ENCODE peak calls at places on chromosomes 6 and 20, in seven cellular contexts. F is K562, E is spleen, V is heart left ventricle, S is lower lobe of right lung, X is breast epithelium, J is transverse colon. O is an unnamed sample.

GRCh38 chr20:57435498-57436222 is 44.5 kb downstream of the RBM38 start:
- DNase-seq in F (peak), E (peak), V (peak), S (peak), X (peak), J (peak), O (no peak)

GRCh38 chr6:148521586-148521985 is 178.9 kb downstream of the SASH1 start:
- DNase-seq in F (no peak), E (no peak), V (no peak), S (no peak), X (no peak), J (no peak), O (no peak)

GRCh38 chr6:13044390-13044789 is 283.9 kb downstream of the TBC1D7 start:
- DNase-seq in F (peak), E (no peak), V (no peak), S (no peak), X (no peak), J (no peak), O (no peak)

GRCh38 chr6:90350689-90351554 is 54.3 kb upstream of the BACH2 start:
- DNase-seq in F (no peak), E (no peak), V (no peak), S (no peak), X (no peak), J (no peak), O (no peak)

GRCh38 chr6:164159061-164159460 is 744.5 kb downstream of the QKI start:
- DNase-seq in F (no peak), E (no peak), V (no peak), S (no peak), X (no peak), J (no peak), O (no peak)

GRCh38 chr6:142853244-142854180 is 91.5 kb downstream of the HIVEP2 start:
- DNase-seq in F (no peak), E (no peak), V (no peak), S (no peak), X (no peak), J (peak), O (no peak)

GRCh38 chr6:122789078-122789861 is at the start of gene SMPDL3A:
- DNase-seq in F (peak), E (peak), V (peak), S (peak), X (peak), J (peak), O (peak)

GRCh38 chr6:11575408-11576033 is 38.0 kb downstream of the TMEM170B start:
- DNase-seq in F (peak), E (no peak), V (peak), S (no peak), X (peak), J (peak), O (peak)

GRCh38 chr6:113381232-113381631 is 475.9 kb upstream of the MARCKS start:
- DNase-seq in F (no peak), E (no peak), V (no peak), S (no peak), X (no peak), J (no peak), O (no peak)

GRCh38 chr6:51626391-51626790 is 461.0 kb downstream of the PKHD1 start:
- DNase-seq in F (no peak), E (no peak), V (no peak), S (no peak), X (no peak), J (no peak), O (no peak)

GRCh38 chr20:12410783-12411182 is 493.1 kb downstream of the BTBD3 start:
- DNase-seq in F (no peak), E (no peak), V (no peak), S (no peak), X (no peak), J (no peak), O (no peak)

GRCh38 chr6:11931296-11932035 is 80.6 kb upstream of the HIVEP1 start:
- DNase-seq in F (peak), E (no peak), V (no peak), S (no peak), X (no peak), J (no peak), O (no peak)

GRCh38 chr20:50762435-50763201 is 31.2 kb downstream of the PARD6B start:
- DNase-seq in F (no peak), E (no peak), V (peak), S (peak), X (peak), J (peak), O (no peak)

GRCh38 chr6:157019733-157020132 is 242.6 kb downstream of the ARID1B start:
- DNase-seq in F (no peak), E (no peak), V (no peak), S (no peak), X (no peak), J (no peak), O (no peak)

GRCh38 chr6:36805107-36805797 is 34.0 kb downstream of the CPNE5 start:
- DNase-seq in F (no peak), E (no peak), V (no peak), S (no peak), X (no peak), J (no peak), O (no peak)

GRCh38 chr20:19786311-19786710 is 28.3 kb downstream of the RIN2 start:
- DNase-seq in F (no peak), E (no peak), V (peak), S (no peak), X (peak), J (peak), O (peak)

GRCh38 chr20:45983279-45983743 is 11.3 kb upstream of the ZNF335 start:
- DNase-seq in F (peak), E (no peak), V (no peak), S (peak), X (no peak), J (no peak), O (no peak)

GRCh38 chr20:16803965-16804792 is 56.0 kb downstream of the OTOR start:
- DNase-seq in F (peak), E (no peak), V (peak), S (peak), X (no peak), J (peak), O (no peak)

GRCh38 chr6:79498842-79499241 is 38.4 kb downstream of the LCA5 start:
- DNase-seq in F (no peak), E (no peak), V (no peak), S (no peak), X (no peak), J (no peak), O (no peak)

GRCh38 chr20:57274846-57275245 is 8.4 kb upstream of the BMP7 start:
- DNase-seq in F (no peak), E (no peak), V (no peak), S (no peak), X (no peak), J (no peak), O (no peak)

GRCh38 chr6:132333639-132334516 is 67.4 kb downstream of the MOXD1 start:
- DNase-seq in F (no peak), E (no peak), V (peak), S (no peak), X (no peak), J (peak), O (peak)

GRCh38 chr6:136893187-136893586 is 28.9 kb upstream of the SLC35D3 start:
- DNase-seq in F (no peak), E (no peak), V (no peak), S (no peak), X (no peak), J (no peak), O (no peak)

DNA sequence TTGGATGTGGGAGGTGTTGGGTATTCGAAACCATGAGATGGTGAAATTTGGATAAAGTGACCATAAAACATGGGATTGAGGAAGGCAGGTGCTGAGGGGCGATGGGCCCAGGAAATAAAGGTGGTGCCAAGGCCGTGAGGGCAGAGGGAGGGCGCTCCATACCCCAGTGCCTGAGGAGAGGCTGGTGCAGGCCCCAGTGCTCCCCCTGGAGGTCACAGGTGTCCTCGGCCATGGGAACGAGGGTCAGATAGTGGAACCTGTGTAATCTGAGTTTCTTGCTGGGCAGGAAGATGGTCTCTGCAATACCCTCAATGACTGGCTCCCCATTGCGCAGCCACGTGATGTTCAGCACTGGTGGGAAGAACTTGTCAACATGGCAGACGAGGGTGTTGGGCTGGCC is 16.2 kb downstream of the HLA-DPB1 start:
- DNase-seq in F (no peak), E (no peak), V (no peak), S (peak), X (no peak), J (peak), O (no peak)
- TF ChIP-seq CTCF in F (peak), E (peak), V (peak), S (peak), X (no peak), J (peak), O (peak)

GRCh38 chr6:166464068-166464410 is 81.3 kb upstream of the MPC1 start:
- DNase-seq in F (no peak), E (no peak), V (no peak), S (no peak), X (no peak), J (no peak), O (no peak)

GRCh38 chr6:166463363-166464067 is 80.8 kb upstream of the MPC1 start:
- DNase-seq in F (no peak), E (no peak), V (no peak), S (no peak), X (no peak), J (no peak), O (no peak)

GRCh38 chr6:166460473-166461437 is 78.0 kb upstream of the MPC1 start:
- DNase-seq in F (no peak), E (peak), V (no peak), S (no peak), X (no peak), J (no peak), O (peak)

GRCh38 chr6:166461821-166462460 is 79.2 kb upstream of the MPC1 start:
- DNase-seq in F (no peak), E (peak), V (no peak), S (no peak), X (no peak), J (no peak), O (no peak)

DNA sequence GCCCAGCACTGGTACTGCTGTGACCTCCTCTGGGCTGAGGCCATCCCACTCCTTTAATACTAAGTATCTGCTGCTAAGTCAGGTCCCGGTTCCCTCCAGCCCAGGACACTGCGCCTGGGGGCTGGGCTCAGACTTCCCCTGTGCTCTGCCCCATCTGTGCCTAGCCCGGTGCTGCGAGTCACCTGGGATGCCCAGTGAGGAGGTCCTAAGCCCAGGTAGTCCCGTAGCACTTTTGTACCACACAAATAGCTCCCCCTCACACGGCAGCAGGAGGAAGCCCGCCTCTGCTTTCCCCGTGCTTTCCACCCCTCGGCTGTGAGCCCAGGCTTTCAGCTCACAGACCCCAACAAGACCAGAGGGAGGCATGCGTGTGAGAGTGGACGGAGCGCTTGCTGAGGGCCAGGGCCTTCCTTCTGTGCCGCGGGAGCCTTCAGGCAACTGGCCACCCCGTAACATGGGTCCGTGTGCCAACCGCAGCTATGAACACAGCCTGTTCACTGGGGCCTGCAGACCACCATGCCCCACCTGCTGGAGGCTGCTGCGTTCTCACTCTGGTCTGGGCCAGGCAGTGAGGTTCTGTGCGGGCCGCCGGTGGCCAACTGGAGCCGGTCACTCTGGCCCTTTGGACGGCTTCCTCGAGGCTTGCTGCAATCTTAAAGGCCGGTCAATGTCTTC is 79.9 kb upstream of the MPC1 start:
- DNase-seq in F (no peak), E (no peak), V (no peak), S (no peak), X (no peak), J (no peak), O (no peak)
- TF ChIP-seq CTCF in F (no peak), E (no peak), V (no peak), S (no peak), X (no peak), J (no peak), O (no peak)

DNA sequence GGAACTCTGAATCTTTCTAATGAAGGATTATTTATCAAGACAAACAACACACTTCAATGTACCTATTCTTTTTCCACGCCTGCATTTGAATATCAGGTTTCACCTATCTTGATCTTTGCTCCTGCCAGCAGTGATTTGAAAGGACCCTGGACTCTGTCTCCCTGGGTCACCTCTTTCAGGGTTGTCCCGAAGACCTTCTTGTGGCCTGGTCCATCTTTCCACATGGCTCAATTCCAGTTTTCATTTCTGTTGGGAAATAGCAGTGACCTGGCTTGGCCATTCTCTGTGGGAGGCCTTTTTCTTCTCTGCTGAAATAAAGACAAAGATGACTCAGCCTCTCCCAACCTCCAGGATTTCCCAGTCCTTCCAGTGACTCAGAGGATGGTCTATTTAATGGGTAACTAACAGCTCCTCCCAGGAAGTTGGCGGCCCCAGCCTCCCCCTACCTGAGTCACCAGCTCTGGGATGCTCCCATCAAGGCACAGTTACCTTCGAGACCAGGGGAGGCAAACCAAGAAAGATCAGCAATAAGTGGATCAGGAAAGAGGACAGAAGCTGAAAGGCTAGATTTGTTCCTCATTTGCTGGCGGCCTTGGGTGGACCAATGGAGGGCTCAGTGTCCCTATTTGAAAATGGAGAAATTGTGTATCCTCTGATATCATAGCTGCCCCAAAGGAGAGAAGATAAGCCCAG is 120.2 kb upstream of the RNF24 start:
- DNase-seq in F (peak), E (no peak), V (no peak), S (no peak), X (no peak), J (peak), O (peak)
- TF ChIP-seq CTCF in F (no peak), E (no peak), V (no peak), S (no peak), X (no peak), J (no peak), O (no peak)

GRCh38 chr6:143901885-143902708 is 37.8 kb downstream of the ZC2HC1B start:
- DNase-seq in F (no peak), E (no peak), V (peak), S (no peak), X (no peak), J (peak), O (no peak)
- TF ChIP-seq CTCF in F (no peak), E (no peak), V (no peak), S (no peak), X (no peak), J (no peak), O (no peak)

DNA sequence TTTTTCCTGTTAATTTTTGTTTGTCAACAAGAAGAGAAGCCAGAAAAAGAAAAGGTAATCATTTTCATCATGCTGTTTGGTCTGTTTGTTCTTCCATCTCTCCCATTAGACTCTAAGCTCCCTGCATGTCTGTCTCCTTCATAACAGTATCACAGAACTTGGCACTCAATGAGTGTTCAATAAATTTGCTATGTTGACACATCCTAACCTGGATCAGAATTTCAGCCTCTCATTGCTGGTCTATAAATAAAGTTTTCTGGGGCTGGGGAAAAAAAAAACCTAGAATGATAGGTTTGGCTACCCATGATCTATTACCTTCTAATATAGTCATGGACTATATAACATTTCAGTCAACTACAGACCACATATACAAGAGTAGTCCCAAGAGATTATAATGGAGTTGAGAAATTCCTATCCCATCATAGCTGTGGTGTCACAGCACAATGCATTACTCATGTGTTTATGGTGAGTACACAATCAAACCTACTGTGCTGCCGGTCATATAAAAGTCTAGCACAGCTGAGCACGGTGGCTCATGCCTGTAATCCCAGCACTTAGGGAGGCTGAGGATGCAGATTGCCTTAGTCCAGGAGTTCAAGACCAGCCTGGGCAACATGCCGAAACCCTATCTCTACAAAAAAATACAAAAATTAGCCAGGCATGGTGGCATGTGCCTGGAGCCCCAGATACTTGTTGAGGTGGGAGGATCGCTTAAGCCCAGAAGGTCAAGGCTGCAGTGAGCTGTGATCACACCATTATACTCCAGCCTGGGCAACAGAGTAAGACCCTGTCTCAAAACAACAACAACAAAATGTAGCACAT is 5.9 kb downstream of the NUDT3 start:
- DNase-seq in F (no peak), E (no peak), V (no peak), S (no peak), X (no peak), J (no peak), O (peak)
- TF ChIP-seq CTCF in F (no peak), E (no peak), V (no peak), S (no peak), X (no peak), J (no peak), O (no peak)

DNA sequence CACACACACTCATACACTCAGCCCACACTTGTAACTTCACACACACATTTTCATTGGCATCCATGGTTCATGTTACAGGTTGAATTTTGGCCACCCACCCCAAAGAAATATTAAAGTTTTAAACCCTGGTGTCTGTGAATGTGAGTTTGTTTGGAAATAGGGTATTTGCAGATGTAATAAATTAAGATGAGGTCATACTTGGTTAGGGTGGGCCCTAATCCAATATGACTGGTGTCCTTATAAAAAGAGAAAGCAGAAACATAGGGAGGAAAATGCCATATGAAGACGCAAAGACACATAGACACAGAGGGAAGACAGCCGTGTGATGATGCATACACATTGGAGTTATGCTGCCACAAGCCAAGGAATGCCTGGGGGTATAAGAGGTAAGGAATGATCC is 39.7 kb upstream of the HDDC2 start:
- DNase-seq in F (no peak), E (no peak), V (no peak), S (no peak), X (no peak), J (no peak), O (no peak)
- TF ChIP-seq CTCF in F (no peak), E (no peak), V (no peak), S (no peak), X (no peak), J (no peak), O (no peak)

DNA sequence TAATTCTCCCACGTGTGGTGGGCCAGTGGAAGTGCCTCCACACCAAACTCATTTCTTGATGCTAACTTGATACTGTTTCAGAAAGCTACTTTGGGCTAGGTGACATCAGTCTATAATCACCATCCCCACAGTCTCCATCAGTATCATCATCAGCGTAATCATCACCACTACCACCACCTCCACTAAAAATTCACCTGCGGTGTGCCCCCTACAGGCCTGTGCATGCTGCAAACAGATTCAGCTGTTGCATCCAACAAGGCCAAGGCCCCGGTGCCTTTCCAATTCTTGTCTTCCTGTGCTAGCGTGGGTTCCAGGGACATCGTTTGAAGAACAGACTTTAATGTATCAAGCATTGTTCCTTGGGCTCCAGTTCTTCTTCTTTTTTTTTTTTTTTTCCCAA is 201.3 kb upstream of the EXOC2 start:
- DNase-seq in F (no peak), E (no peak), V (no peak), S (no peak), X (no peak), J (no peak), O (no peak)
- TF ChIP-seq CTCF in F (peak), E (no peak), V (no peak), S (no peak), X (no peak), J (no peak), O (no peak)

DNA sequence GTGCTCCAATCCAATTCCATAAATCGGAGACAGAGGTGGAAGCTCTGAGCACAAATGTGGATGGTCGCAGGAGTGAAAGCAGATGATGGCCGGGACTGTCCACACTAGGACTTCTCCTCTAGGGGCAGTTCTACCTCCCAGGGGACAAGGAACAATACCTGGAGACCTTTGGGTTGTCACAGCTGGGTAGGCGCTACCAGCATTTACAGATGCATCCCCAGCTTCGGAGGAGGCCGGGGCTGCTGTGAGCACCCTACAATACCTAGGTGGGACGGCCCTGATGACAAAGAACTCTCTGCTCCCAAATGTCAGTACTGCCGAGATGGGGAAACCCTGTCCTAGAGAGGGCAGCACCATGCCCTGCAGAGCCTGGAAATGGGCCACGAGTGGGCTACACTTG is 195.9 kb upstream of the CDH4 start:
- DNase-seq in F (no peak), E (no peak), V (no peak), S (no peak), X (no peak), J (no peak), O (no peak)
- TF ChIP-seq CTCF in F (no peak), E (no peak), V (no peak), S (no peak), X (no peak), J (no peak), O (no peak)